ENCODE peak calls at places on chromosome 4, in six cellular contexts. G is uterus, Y is right lobe of liver, A is HepG2, R is GM12878, O is gastrocnemius medialis. U is an unnamed sample.

GRCh38 chr4:181858746-181859145 is 384.5 kb upstream of the TENM3 start:
- DNase-seq in R (no peak), G (no peak), Y (no peak), O (no peak), A (no peak), U (no peak)

GRCh38 chr4:37742149-37742548 is 56.0 kb upstream of the RELL1 start:
- DNase-seq in G (no peak), Y (no peak), O (no peak), A (peak; percentile 55), R (no peak), U (no peak)

GRCh38 chr4:165331823-165332222 is 4.4 kb downstream of the MSMO1 start:
- DNase-seq in Y (no peak), O (no peak), G (no peak), R (no peak), A (no peak), U (no peak)

GRCh38 chr4:158481811-158482210 is 39.9 kb upstream of the RXFP1 start:
- DNase-seq in Y (no peak), R (no peak), A (no peak), O (no peak), G (no peak), U (no peak)

GRCh38 chr4:22991576-22991975 is 298.8 kb downstream of the GBA3 start:
- DNase-seq in G (no peak), R (no peak), A (no peak), Y (no peak), O (no peak), U (no peak)

GRCh38 chr4:99394913-99395312 is 40.2 kb downstream of the ADH7 start:
- DNase-seq in G (no peak), R (no peak), Y (no peak), O (no peak), A (no peak), U (no peak)

GRCh38 chr4:185318679-185319078 is 77.0 kb downstream of the LRP2BP start:
- DNase-seq in Y (no peak), O (no peak), G (no peak), A (peak; percentile 81), R (no peak), U (no peak)

GRCh38 chr4:15756361-15756861 is 21.7 kb upstream of the CD38 start:
- DNase-seq in R (peak; percentile 66), G (no peak), O (no peak), A (peak; percentile 16), Y (no peak), U (no peak)

GRCh38 chr4:188647820-188648380 is 508.7 kb downstream of the TRIML1 start:
- DNase-seq in R (no peak), A (no peak), G (no peak), O (no peak), Y (peak; percentile 47), U (no peak)

GRCh38 chr4:60128916-60129315 is 1071.2 kb upstream of the ADGRL3 start:
- DNase-seq in G (no peak), O (no peak), A (no peak), Y (no peak), R (no peak), U (no peak)

GRCh38 chr4:142656178-142656577 is 189.9 kb downstream of the INPP4B start:
- DNase-seq in A (no peak), G (no peak), O (no peak), Y (no peak), R (no peak), U (no peak)
- H3K9me3 ChIP-seq in A (peaks cover 78% of the 10 kb centered on the region), G (peaks cover 31% of the 10 kb centered on the region), O (no peaks in the 10 kb centered on the region), Y (peaks cover 8% of the 10 kb centered on the region), R (no peaks in the 10 kb centered on the region), U (peaks cover 89% of the 10 kb centered on the region)

DNA sequence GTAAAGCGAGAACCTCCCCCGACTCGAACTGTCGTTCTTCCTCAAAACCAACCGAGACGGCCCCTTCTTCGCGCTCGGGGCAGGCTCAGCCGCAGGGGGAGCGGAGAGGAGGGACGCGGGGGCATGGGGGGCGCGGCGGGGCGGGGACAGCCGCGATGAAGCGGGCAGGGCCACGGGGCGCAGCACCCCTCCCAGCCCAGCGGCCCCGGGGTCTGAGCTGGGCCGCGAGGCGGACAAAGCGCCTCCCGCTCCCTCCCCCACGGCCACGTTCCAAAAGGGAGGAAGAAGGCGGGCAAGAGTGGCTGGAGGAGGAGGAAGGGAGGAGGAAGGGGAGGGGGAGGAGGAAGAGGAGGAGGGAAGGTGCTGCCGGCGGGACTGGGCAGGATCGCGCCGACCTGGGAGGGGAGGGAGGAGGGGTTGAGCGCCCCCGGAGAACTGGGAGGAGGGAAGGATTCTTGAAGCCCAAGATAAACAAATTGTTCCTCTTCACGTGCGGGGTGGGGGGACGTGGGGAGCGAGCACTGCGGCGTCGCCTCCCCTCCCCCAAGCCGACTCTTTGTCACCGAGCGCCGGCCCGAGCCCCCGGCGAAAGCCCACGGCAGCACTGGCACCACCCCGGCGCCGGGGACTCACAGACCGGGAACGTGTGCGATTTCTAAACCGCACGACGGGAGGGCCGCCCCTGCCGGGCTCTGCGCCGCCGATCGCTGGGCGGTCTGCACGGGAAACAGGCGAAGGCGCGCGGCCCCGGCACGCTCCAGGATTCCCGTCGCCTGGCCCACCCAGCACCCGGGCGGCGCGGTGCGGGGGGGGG is 2.9 kb downstream of the MAML3 start:
- DNase-seq in R (no peak), Y (peak; percentile 97), O (peak; percentile 88), A (no peak), G (peak; percentile 93), U (peak; percentile 89)
- TF ChIP-seq POLR2A in R (no peak), Y (peak; percentile 51), O (peak; percentile 68), A (no peak), G (peak; percentile 39), U (peak; percentile 57)

DNA sequence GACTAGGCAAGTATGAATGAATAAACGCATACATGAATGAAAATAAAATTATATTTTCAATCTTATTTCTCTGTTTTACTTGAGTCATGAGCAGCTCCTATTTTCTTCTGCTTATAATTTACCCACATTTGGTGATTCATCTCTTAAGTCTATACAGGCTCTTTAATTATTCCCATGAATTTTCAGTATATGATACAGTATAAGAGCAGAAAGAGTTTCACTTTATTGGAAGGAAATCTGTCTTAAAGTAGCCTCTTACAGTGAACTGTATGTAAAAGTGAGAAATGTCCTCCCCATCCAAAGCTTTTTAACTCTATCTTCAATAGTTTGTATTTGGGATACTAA is 50.8 kb downstream of the TMEM165 start:
- DNase-seq in A (no peak), O (no peak), G (no peak), Y (no peak), R (no peak), U (no peak)
- H3K36me3 ChIP-seq in A (peaks cover 49% of the 10 kb centered on the region), O (peaks cover 63% of the 10 kb centered on the region), G (no peaks in the 10 kb centered on the region), Y (peaks cover 10% of the 10 kb centered on the region), R (peaks cover 27% of the 10 kb centered on the region), U (no peaks in the 10 kb centered on the region)

DNA sequence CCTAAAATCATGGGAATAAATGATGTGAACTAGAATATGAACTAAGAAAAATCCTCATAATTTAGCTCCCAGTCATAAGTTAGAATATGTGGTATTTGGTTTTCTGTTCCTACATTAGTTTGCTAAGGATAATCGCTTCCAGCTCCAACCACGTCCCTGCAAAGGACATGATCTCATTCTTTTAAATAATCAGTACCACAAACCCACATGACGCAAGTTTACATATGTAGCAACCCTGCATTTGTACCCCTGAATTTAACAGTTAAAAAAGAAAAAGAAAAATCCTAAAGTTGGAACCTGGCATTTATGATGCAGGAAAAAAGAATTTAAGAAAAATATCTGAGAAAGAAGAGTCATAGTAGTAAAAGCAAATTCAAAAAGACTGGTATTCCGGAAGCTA is 13.3 kb downstream of the UBA6 start:
- DNase-seq in O (no peak), R (no peak), G (no peak), A (no peak), Y (no peak), U (no peak)
- H3K9me3 ChIP-seq in O (no peaks in the 10 kb centered on the region), R (no peaks in the 10 kb centered on the region), G (no peaks in the 10 kb centered on the region), A (no peaks in the 10 kb centered on the region), Y (no peaks in the 10 kb centered on the region), U (no peaks in the 10 kb centered on the region)

DNA sequence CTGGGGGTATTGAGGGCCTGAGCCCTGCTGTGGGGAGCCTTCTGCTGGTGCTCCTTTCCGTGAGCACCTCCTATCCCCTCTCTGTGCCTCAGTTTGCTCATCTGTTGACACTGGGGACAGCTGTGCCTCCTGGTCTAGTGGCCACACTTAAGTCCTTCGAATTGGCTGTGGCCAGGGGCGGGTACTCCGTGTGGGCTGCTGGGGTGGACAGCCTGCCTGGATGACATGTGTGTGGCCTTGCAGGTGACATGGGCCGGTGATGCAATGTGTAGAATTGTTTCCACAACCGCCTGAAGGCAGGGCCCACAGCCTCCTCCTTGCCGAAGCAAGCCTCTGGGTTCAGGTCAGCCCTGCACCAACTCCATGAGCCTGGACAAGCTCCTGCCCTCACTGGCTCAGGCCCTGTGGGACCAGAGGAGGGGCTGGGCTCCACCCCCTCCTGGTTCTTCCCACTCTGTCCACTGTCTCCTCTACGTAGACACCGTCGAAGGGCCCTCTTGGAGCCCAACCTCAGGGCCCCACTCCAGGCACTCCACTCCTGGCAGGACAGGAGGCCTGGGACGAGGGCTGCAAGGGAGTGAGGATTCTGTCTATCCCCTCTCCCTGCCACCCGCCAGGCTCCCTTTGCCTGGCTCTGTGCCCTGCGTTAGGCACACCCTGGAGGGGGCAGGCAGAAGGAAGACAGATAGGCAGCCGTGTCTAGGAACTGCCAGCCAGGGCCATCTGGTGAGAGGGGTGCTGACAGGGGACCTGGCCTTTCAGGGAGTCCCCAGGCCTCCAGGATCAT is 1.2 kb downstream of the SH3BP2 start:
- DNase-seq in O (no peak), A (peak; percentile 69), Y (peak; percentile 94), R (no peak), G (peak; percentile 24), U (peak; percentile 16)
- TF ChIP-seq POLR2A in O (no peak), A (no peak), Y (peak; percentile 74), R (no peak), G (no peak), U (no peak)

GRCh38 chr4:73099143-73099542 is 29.6 kb upstream of the COX18 start:
- DNase-seq in O (no peak), Y (no peak), G (no peak), R (no peak), A (no peak), U (no peak)
- H3K36me3 ChIP-seq in O (peaks cover 84% of the 10 kb centered on the region), Y (peaks cover 12% of the 10 kb centered on the region), G (no peaks in the 10 kb centered on the region), R (peaks cover 24% of the 10 kb centered on the region), A (peaks cover 63% of the 10 kb centered on the region), U (peaks cover 87% of the 10 kb centered on the region)

DNA sequence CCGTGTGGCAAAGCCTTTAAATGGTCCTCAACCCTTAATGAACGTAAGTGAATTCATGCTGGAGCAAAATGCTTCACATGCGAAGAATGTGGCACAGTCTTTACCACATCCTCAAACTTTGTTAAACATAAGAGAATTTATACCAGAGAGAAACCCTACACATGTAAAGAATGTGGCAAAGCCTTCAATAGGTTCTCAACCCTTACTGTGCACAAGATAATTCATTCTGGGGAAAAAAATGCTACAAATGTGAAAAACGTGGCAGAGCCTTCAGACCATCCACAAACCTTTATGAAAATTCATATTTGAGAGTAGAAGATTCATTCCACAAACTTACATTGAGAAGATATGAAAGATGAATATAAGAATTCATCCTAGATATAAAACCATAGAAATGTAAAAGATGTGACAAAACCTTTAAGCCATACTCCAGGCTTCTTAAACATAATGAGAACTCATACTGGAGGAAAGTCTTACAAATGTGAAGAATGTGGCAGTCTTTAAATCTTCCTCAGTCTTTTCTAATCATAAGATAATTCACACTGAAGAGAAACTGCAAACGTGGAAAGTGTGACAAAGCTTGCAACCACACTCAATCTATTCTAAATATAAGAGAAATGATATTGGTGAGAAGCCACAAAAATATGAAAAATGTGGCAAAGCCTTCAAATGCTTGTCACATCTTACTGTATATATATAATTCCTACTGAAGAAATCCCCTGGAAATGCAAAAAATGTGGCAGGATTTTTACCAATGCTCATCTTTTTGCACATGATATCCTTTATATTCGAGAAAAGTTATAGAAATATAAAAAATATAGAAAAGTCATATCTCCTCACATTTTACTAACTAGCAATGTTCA is 36.9 kb downstream of the ZNF141 start:
- DNase-seq in O (no peak), G (no peak), R (no peak), Y (no peak), A (no peak), U (no peak)
- H3K9me3 ChIP-seq in O (peaks cover 25% of the 10 kb centered on the region), G (peaks cover 94% of the 10 kb centered on the region), R (peaks cover 33% of the 10 kb centered on the region), Y (peaks cover 82% of the 10 kb centered on the region), A (peaks cover 82% of the 10 kb centered on the region), U (peaks cover 96% of the 10 kb centered on the region)

GRCh38 chr4:138062929-138063328 is 179.2 kb downstream of the SLC7A11 start:
- DNase-seq in Y (no peak), R (no peak), G (no peak), O (no peak), A (no peak), U (no peak)

GRCh38 chr4:138063581-138063980 is 178.6 kb downstream of the SLC7A11 start:
- DNase-seq in G (no peak), Y (no peak), R (no peak), A (no peak), O (no peak), U (no peak)
- TF ChIP-seq POLR2A in G (no peak), Y (no peak), R (no peak), A (no peak), O (no peak), U (no peak)